ENCODE peak calls at places on chromosomes 5 and 9, in nine cellular contexts. Y is suprapubic skin, C is GM04504, G is Panc1, I is MM.1S, D is activated T-cell treated with anti-CD3 and anti-CD28 coated beads for 24 hours, X is AG20443, H is left colon, L is NB4. N is an unnamed sample.

GRCh38 chr5:62315376-62316049 is 9.5 kb downstream of the KIF2A start:
- DNase-seq in Y (no peak), I (no peak), C (no peak), D (no peak), G (no peak), H (no peak), L (no peak), X (no peak), N (no peak)

GRCh38 chr9:22683393-22684075 is 236.9 kb downstream of the DMRTA1 start:
- DNase-seq in C (peak; percentile 3), I (peak; percentile 65), X (peak; percentile 41), Y (no peak), H (no peak), G (peak; percentile 27), L (no peak), D (no peak), N (no peak)

GRCh38 chr5:43553381-43553780 is 3.5 kb downstream of the PAIP1 start:
- DNase-seq in G (no peak), L (no peak), Y (no peak), D (no peak), X (no peak), I (no peak), H (no peak), C (no peak), N (no peak)

GRCh38 chr5:150320048-150320555 is 17.4 kb upstream of the ARSI start:
- DNase-seq in I (no peak), C (peak; percentile 97), X (peak; percentile 89), Y (peak; percentile 89), H (peak; percentile 57), L (peak; percentile 28), D (no peak), G (no peak), N (peak; percentile 72)

GRCh38 chr5:150665044-150665443 is 4.0 kb downstream of the MYOZ3 start:
- DNase-seq in Y (no peak), C (no peak), X (no peak), L (no peak), D (no peak), G (no peak), I (no peak), H (no peak), N (no peak)

GRCh38 chr5:171166766-171167165 is 142.3 kb upstream of the TLX3 start:
- DNase-seq in Y (no peak), C (no peak), I (no peak), G (no peak), H (no peak), D (no peak), L (no peak), X (no peak), N (no peak)

GRCh38 chr9:126376903-126377342 is 50.3 kb downstream of the MVB12B start:
- DNase-seq in L (peak; percentile 79), I (no peak), C (no peak), H (no peak), Y (no peak), X (no peak), G (no peak), D (no peak), N (no peak)

GRCh38 chr5:1421521-1422341 is 23.5 kb downstream of the SLC6A3 start:
- DNase-seq in Y (peak; percentile 39), X (no peak), L (no peak), H (no peak), I (no peak), D (no peak), G (no peak), C (no peak), N (peak; percentile 26)

GRCh38 chr5:109454726-109455505 is 45.1 kb upstream of the PJA2 start:
- DNase-seq in L (no peak), C (peak; percentile 35), X (peak; percentile 61), Y (no peak), I (no peak), G (no peak), H (no peak), D (no peak), N (no peak)

GRCh38 chr9:89941875-89942274 is 337.1 kb downstream of the GADD45G start:
- DNase-seq in D (no peak), Y (no peak), I (peak; percentile 41), L (peak; percentile 7), G (peak; percentile 2), X (peak; percentile 56), C (peak; percentile 57), H (no peak), N (no peak)

GRCh38 chr9:4861736-4862451 is 69.2 kb downstream of the RCL1 start:
- DNase-seq in X (no peak), H (no peak), Y (no peak), D (no peak), G (no peak), L (no peak), I (no peak), C (no peak), N (no peak)

GRCh38 chr9:110128664-110129329 is 79.2 kb downstream of the C9orf152 start:
- DNase-seq in X (no peak), Y (no peak), H (no peak), C (no peak), L (no peak), D (no peak), G (no peak), I (no peak), N (no peak)

GRCh38 chr9:136543830-136544548 is 1.9 kb downstream of the NOTCH1 start:
- DNase-seq in C (no peak), L (no peak), D (no peak), X (no peak), I (no peak), H (peak; percentile 89), G (no peak), Y (no peak), N (peak; percentile 67)

GRCh38 chr5:161400583-161400982 is 145.9 kb downstream of the GABRB2 start:
- DNase-seq in X (no peak), H (no peak), C (no peak), Y (no peak), L (no peak), G (no peak), I (no peak), D (no peak), N (no peak)

N was measured in Right ventricle myocardium superior.